ENCODE peak calls at places on chromosome X, in four cellular contexts. M is mesendoderm, Z is IMR-90, U is mesenchymal stem cell. D is an unnamed sample. For H3K27me3, the result is how much of the 10 kb centered on the place peaks cover.

GRCh38 chrX:130523460-130524394 is 121.9 kb downstream of the RBMX2 start:
- DNase-seq in M (peak), Z (no peak), U (peak), D (peak)

GRCh38 chrX:28016823-28017222 is 35.6 kb upstream of the DCAF8L1 start:
- DNase-seq in M (no peak), Z (no peak), U (no peak), D (no peak)

GRCh38 chrX:118976599-118977340 is 2.4 kb downstream of the LONRF3 start:
- DNase-seq in M (peak), Z (no peak), U (peak), D (no peak)

GRCh38 chrX:56963377-56963776 is 32.0 kb downstream of the SPIN3 start:
- DNase-seq in M (no peak), Z (no peak), U (no peak), D (no peak)

GRCh38 chrX:38494239-38494823 is 67.0 kb upstream of the TSPAN7 start:
- DNase-seq in M (no peak), Z (no peak), U (no peak), D (no peak)

GRCh38 chrX:106906361-106906760 is 3.2 kb upstream of the RIPPLY1 start:
- DNase-seq in M (no peak), Z (no peak), U (no peak), D (no peak)

GRCh38 chrX:65196758-65197371 is 220.6 kb upstream of the ZC4H2 start:
- DNase-seq in M (peak), Z (no peak), U (no peak), D (peak)

GRCh38 chrX:51006068-51006467 is 95.5 kb downstream of the BMP15 start:
- DNase-seq in M (peak), Z (no peak), U (no peak), D (no peak)

GRCh38 chrX:118370921-118371624 is 25.2 kb downstream of the WDR44 start:
- DNase-seq in M (no peak), Z (peak), U (peak), D (no peak)

GRCh38 chrX:22081475-22082092 is 49.5 kb downstream of the PHEX start:
- DNase-seq in M (peak), Z (peak), U (peak), D (peak)

GRCh38 chrX:9465380-9466114 is 689 bp downstream of the TBL1X start:
- DNase-seq in M (peak), Z (no peak), U (peak), D (no peak)

GRCh38 chrX:75421688-75422087 is 101.1 kb downstream of the ZDHHC15 start:
- DNase-seq in M (no peak), Z (no peak), U (no peak), D (no peak)

GRCh38 chrX:121307441-121307840 is 260.0 kb downstream of the GLUD2 start:
- DNase-seq in M (no peak), Z (no peak), U (no peak), D (no peak)

GRCh38 chrX:111244238-111244750 is 26.0 kb downstream of the CAPN6 start:
- DNase-seq in M (peak), Z (peak), U (peak), D (no peak)

GRCh38 chrX:154732421-154733071 is 18.3 kb downstream of the GAB3 start:
- DNase-seq in M (peak), Z (peak), U (peak), D (no peak)

GRCh38 chrX:23631136-23631535 is 36.2 kb upstream of the PRDX4 start:
- DNase-seq in M (no peak), Z (peak), U (no peak), D (no peak)

GRCh38 chrX:71910526-71911022 is at the start of gene NHSL2:
- DNase-seq in M (peak), Z (peak), U (peak), D (peak)

GRCh38 chrX:69136546-69137331 is 28.5 kb downstream of the PJA1 start:
- DNase-seq in M (peak), Z (no peak), U (peak), D (peak)

GRCh38 chrX:102599950-102600579 is 750 bp downstream of the ARMCX5 start:
- DNase-seq in M (peak), Z (peak), U (peak), D (no peak)

GRCh38 chrX:71315917-71316316 is 14.4 kb downstream of the ITGB1BP2 start:
- DNase-seq in M (no peak), Z (peak), U (no peak), D (no peak)

GRCh38 chrX:7191681-7192110 is 43.7 kb upstream of the PUDP start:
- DNase-seq in M (peak), Z (peak), U (no peak), D (peak)

GRCh38 chrX:100643943-100644587 is at the start of gene SRPX2:
- DNase-seq in M (no peak), Z (peak), U (peak), D (no peak)

GRCh38 chrX:133857648-133858269 is 127.6 kb downstream of the GPC3 start:
- DNase-seq in M (no peak), Z (no peak), U (no peak), D (no peak)

GRCh38 chrX:98523026-98523425 is 1639.3 kb downstream of the RPA4 start:
- DNase-seq in M (no peak), Z (no peak), U (no peak), D (peak)

GRCh38 chrX:19285857-19286256 is 57.9 kb upstream of the PDHA1 start:
- DNase-seq in M (no peak), Z (no peak), U (no peak), D (no peak)

GRCh38 chrX:19283597-19284339 is 60.0 kb upstream of the PDHA1 start:
- DNase-seq in M (no peak), Z (no peak), U (no peak), D (no peak)

DNA sequence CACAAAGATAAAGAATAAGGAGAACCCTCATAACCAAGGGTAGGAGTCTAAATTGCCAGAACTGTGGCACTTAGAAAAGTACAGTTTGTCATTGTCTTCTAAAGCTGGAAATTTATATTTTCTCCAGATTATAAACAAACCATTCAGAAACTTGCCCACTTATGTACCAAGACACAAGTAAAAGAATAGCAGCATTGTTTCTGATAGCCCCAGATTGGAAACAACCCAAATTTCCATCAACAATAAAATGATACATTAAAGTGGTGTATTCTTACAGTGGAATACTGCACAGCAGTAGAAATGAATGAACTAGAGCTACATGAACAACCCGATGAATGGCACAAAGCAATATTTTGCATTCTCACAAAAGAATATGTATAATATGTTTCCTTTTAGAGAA is 63.1 kb upstream of the PDHA1 start:
- DNase-seq in M (no peak), Z (no peak), U (no peak), D (no peak)
- H2BK5ac ChIP-seq in M (no peak), Z (no peak), U (no peak), D (no peak)

GRCh38 chrX:149683966-149684730 is 27.7 kb upstream of the MAGEA11 start:
- DNase-seq in M (peak), Z (no peak), U (no peak), D (no peak)

GRCh38 chrX:149687991-149688390 is 23.9 kb upstream of the MAGEA11 start:
- DNase-seq in M (no peak), Z (no peak), U (no peak), D (no peak)

GRCh38 chrX:149682031-149682430 is 29.8 kb upstream of the MAGEA11 start:
- DNase-seq in M (peak), Z (no peak), U (no peak), D (peak)

GRCh38 chrX:149682956-149683947 is 28.6 kb upstream of the MAGEA11 start:
- DNase-seq in M (peak), Z (no peak), U (no peak), D (no peak)
- H3K27me3 ChIP-seq in M (under half), Z (under half), U (under half), D (under half)

GRCh38 chrX:46757593-46757992 is 1.3 kb downstream of the SLC9A7 start:
- DNase-seq in M (no peak), Z (peak), U (no peak), D (no peak)

GRCh38 chrX:46757052-46757451 is 1.9 kb downstream of the SLC9A7 start:
- DNase-seq in M (no peak), Z (no peak), U (no peak), D (no peak)

GRCh38 chrX:46754450-46755075 is 4.4 kb downstream of the SLC9A7 start:
- DNase-seq in M (no peak), Z (no peak), U (no peak), D (peak)

GRCh38 chrX:46758163-46758955 is 559 bp downstream of the SLC9A7 start:
- DNase-seq in M (no peak), Z (peak), U (peak), D (peak)

DNA sequence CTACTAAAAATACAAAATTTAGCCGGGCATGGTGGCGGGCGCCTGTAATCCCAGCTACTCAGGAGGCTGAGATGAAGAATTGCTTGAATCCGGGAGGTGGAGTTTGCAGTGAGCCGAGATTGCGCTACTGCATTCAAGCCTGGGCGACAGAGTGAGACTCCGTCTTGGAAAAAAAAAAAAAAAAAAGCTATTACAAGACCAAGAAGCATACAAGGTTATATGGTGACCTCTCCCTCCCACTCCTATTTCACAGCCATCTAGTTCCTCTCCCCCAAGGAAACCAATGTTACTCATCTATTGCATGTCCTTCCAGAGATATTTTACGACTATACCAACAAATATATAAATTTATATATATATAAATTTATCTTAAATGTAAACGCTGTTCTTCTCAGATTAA is 3.3 kb downstream of the SLC9A7 start:
- DNase-seq in M (no peak), Z (no peak), U (no peak), D (no peak)
- H2BK5ac ChIP-seq in M (no peak), Z (no peak), U (no peak), D (no peak)

DNA sequence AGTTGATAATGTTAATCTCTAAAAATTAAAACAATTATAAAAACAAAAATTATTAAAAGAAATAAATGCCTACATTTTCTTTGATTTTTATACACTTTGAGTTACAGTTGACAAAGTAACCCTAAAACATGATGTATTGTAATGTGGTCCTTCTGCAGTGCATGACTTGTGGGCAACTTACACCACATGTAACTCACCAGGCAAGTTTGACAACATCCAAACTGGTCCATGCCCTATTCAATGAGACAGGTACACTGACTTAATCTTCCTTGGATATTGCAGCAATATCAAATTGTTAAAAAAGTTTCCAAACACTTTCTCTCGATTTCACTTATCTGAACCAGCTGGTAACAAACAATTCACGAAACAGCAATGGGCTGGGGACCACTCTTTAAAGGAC is 81.5 kb downstream of the FTHL17 start:
- DNase-seq in M (no peak), Z (no peak), U (no peak), D (no peak)
- H3K27me3 ChIP-seq in M (under half), Z (under half), U (under half), D (under half)

GRCh38 chrX:40009462-40009851 is 88.3 kb downstream of the BCOR start:
- DNase-seq in M (peak), Z (no peak), U (peak), D (peak)

GRCh38 chrX:40007136-40007535 is 90.6 kb downstream of the BCOR start:
- DNase-seq in M (peak), Z (no peak), U (no peak), D (peak)

GRCh38 chrX:40008841-40009461 is 88.8 kb downstream of the BCOR start:
- DNase-seq in M (peak), Z (no peak), U (peak), D (peak)

GRCh38 chrX:40006025-40007017 is 91.4 kb downstream of the BCOR start:
- DNase-seq in M (peak), Z (no peak), U (peak), D (peak)

GRCh38 chrX:40007746-40008705 is 89.7 kb downstream of the BCOR start:
- DNase-seq in M (no peak), Z (no peak), U (no peak), D (peak)
- H2BK5ac ChIP-seq in M (no peak), Z (no peak), U (no peak), D (no peak)

GRCh38 chrX:123330229-123330942 is 146.3 kb downstream of the GRIA3 start:
- DNase-seq in M (no peak), Z (no peak), U (no peak), D (no peak)

GRCh38 chrX:123322531-123322930 is 138.5 kb downstream of the GRIA3 start:
- DNase-seq in M (no peak), Z (no peak), U (no peak), D (no peak)

GRCh38 chrX:123320622-123321021 is 136.5 kb downstream of the GRIA3 start:
- DNase-seq in M (no peak), Z (no peak), U (no peak), D (no peak)

DNA sequence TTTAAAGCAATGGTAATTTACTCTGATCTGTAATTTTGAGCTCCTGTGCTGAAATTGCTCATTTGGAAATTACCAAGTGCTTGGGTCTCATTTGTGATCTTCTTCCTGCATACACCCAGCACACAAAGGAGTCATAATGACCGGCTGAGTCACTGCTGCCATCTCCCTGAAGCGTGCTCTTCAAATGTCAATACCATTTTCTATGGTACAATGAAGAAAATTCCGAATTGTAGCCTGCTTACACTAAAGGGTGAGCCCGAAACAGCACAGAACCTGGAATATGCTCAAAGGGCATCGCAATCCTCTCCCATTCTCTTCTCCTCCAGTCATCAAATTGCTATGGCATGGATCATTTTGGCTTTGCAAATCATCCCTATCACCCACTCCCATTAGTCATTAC is 140.6 kb downstream of the GRIA3 start:
- DNase-seq in M (no peak), Z (no peak), U (no peak), D (no peak)
- H3K27me3 ChIP-seq in M (under half), Z (under half), U (under half), D (under half)

DNA sequence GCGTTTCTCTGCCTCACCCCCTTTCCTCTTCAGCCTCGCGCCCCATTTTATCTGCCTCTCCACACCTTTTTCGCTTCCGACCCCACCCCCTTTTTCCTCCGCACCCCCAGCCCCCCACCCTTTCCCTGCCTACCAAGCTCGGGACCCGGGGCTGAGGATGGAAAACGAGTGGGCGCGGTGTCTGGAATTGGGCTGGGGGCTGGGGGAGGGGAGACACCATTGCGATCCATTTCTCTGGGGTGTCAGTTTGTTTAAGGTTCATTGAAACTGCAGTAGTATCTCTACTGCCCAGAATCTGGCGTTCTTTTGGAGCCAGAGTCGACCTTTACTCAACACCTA is 708 bp downstream of the SLC9A6 start:
- DNase-seq in M (no peak), Z (no peak), U (no peak), D (no peak)
- H2BK5ac ChIP-seq in M (no peak), Z (no peak), U (no peak), D (no peak)

DNA sequence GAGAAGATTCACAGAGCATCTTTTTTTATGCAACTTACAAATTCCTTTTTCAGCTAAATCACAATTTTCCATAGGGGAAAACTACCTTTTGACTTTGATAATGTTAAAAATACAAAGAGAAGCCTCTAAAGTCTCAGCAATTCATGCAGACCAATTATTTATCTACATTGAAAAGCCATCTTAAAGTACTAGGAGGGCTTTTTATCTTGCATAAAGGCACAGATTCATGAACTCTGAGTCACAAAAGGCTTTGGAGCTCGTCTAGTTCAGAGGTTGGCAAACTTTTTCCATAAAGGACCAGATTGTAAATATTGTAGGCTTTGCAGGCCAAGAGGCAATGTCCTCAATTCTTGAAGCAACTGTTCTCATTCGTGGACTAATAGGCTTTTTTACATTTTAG is 210.4 kb upstream of the HDX start:
- DNase-seq in M (no peak), Z (no peak), U (no peak), D (no peak)
- H3K27me3 ChIP-seq in M (under half), Z (under half), U (under half), D (under half)

D was measured in H9.